ENCODE peak calls at places on chromosomes 12 and 14, in nine cellular contexts. One of them, this sample, is unnamed.

GRCh38 chr12:27462151-27462694 is 15.7 kb downstream of the SMCO2 start:
- DNase-seq in AG04450: peak
- DNase-seq in MCF 10A: no peak
- DNase-seq in kidney epithelial cell: peak
- DNase-seq in nephron progenitor cell: no peak
- DNase-seq in RWPE2: no peak
- DNase-seq in GM10248: no peak
- DNase-seq in GM13977: no peak
- DNase-seq in AG10803: peak
- DNase-seq in this sample: no peak

GRCh38 chr12:122203301-122203967 is at the start of gene B3GNT4:
- DNase-seq in AG04450: no peak
- DNase-seq in MCF 10A: peak
- DNase-seq in kidney epithelial cell: no peak
- DNase-seq in nephron progenitor cell: peak
- DNase-seq in RWPE2: no peak
- DNase-seq in GM10248: peak
- DNase-seq in GM13977: peak
- DNase-seq in AG10803: peak
- DNase-seq in this sample: peak

GRCh38 chr12:80282226-80282625 is 161.8 kb upstream of the PTPRQ start:
- DNase-seq in AG04450: no peak
- DNase-seq in MCF 10A: no peak
- DNase-seq in kidney epithelial cell: no peak
- DNase-seq in nephron progenitor cell: no peak
- DNase-seq in RWPE2: no peak
- DNase-seq in GM10248: no peak
- DNase-seq in GM13977: no peak
- DNase-seq in AG10803: no peak
- DNase-seq in this sample: no peak

GRCh38 chr12:72236071-72236705 is 36.0 kb upstream of the TRHDE start:
- DNase-seq in AG04450: no peak
- DNase-seq in MCF 10A: no peak
- DNase-seq in kidney epithelial cell: no peak
- DNase-seq in nephron progenitor cell: no peak
- DNase-seq in RWPE2: no peak
- DNase-seq in GM10248: no peak
- DNase-seq in GM13977: no peak
- DNase-seq in AG10803: peak
- DNase-seq in this sample: no peak

GRCh38 chr12:91001306-91001705 is 3.5 kb downstream of the EPYC start:
- DNase-seq in AG04450: no peak
- DNase-seq in MCF 10A: no peak
- DNase-seq in kidney epithelial cell: no peak
- DNase-seq in nephron progenitor cell: no peak
- DNase-seq in RWPE2: no peak
- DNase-seq in GM10248: no peak
- DNase-seq in GM13977: no peak
- DNase-seq in AG10803: no peak
- DNase-seq in this sample: no peak

GRCh38 chr12:120259418-120260202 is 5.9 kb downstream of the PXN start:
- DNase-seq in AG04450: no peak
- DNase-seq in MCF 10A: peak
- DNase-seq in kidney epithelial cell: no peak
- DNase-seq in nephron progenitor cell: no peak
- DNase-seq in RWPE2: no peak
- DNase-seq in GM10248: no peak
- DNase-seq in GM13977: no peak
- DNase-seq in AG10803: peak
- DNase-seq in this sample: no peak

GRCh38 chr12:128794661-128795529 is 28.9 kb downstream of the SLC15A4 start:
- DNase-seq in AG04450: no peak
- DNase-seq in MCF 10A: no peak
- DNase-seq in kidney epithelial cell: no peak
- DNase-seq in nephron progenitor cell: no peak
- DNase-seq in RWPE2: no peak
- DNase-seq in GM10248: no peak
- DNase-seq in GM13977: peak
- DNase-seq in AG10803: no peak
- DNase-seq in this sample: no peak

GRCh38 chr12:106086696-106087095 is 52.1 kb downstream of the NUAK1 start:
- DNase-seq in AG04450: no peak
- DNase-seq in MCF 10A: no peak
- DNase-seq in kidney epithelial cell: no peak
- DNase-seq in nephron progenitor cell: no peak
- DNase-seq in RWPE2: no peak
- DNase-seq in GM10248: no peak
- DNase-seq in GM13977: no peak
- DNase-seq in AG10803: no peak
- DNase-seq in this sample: no peak

GRCh38 chr12:89750821-89751227 is 42.2 kb upstream of the ATP2B1 start:
- DNase-seq in AG04450: no peak
- DNase-seq in MCF 10A: no peak
- DNase-seq in kidney epithelial cell: no peak
- DNase-seq in nephron progenitor cell: no peak
- DNase-seq in RWPE2: no peak
- DNase-seq in GM10248: no peak
- DNase-seq in GM13977: no peak
- DNase-seq in AG10803: peak
- DNase-seq in this sample: no peak

GRCh38 chr14:76204436-76205230 is 52.9 kb downstream of the GPATCH2L start:
- DNase-seq in AG04450: no peak
- DNase-seq in MCF 10A: no peak
- DNase-seq in kidney epithelial cell: no peak
- DNase-seq in nephron progenitor cell: no peak
- DNase-seq in RWPE2: no peak
- DNase-seq in GM10248: no peak
- DNase-seq in GM13977: no peak
- DNase-seq in AG10803: no peak
- DNase-seq in this sample: no peak

GRCh38 chr14:21098892-21099595 is 589 bp upstream of the ZNF219 start:
- DNase-seq in AG04450: no peak
- DNase-seq in MCF 10A: no peak
- DNase-seq in kidney epithelial cell: no peak
- DNase-seq in nephron progenitor cell: no peak
- DNase-seq in RWPE2: no peak
- DNase-seq in GM10248: no peak
- DNase-seq in GM13977: peak
- DNase-seq in AG10803: no peak
- DNase-seq in this sample: no peak

GRCh38 chr12:51450816-51451215 is 26.2 kb downstream of the SLC4A8 start:
- DNase-seq in AG04450: no peak
- DNase-seq in MCF 10A: no peak
- DNase-seq in kidney epithelial cell: no peak
- DNase-seq in nephron progenitor cell: peak
- DNase-seq in RWPE2: no peak
- DNase-seq in GM10248: no peak
- DNase-seq in GM13977: no peak
- DNase-seq in AG10803: no peak
- DNase-seq in this sample: no peak

GRCh38 chr14:65387628-65388027 is 24.9 kb upstream of the FUT8 start:
- DNase-seq in AG04450: no peak
- DNase-seq in MCF 10A: no peak
- DNase-seq in kidney epithelial cell: no peak
- DNase-seq in nephron progenitor cell: no peak
- DNase-seq in RWPE2: no peak
- DNase-seq in GM10248: no peak
- DNase-seq in GM13977: no peak
- DNase-seq in AG10803: no peak
- DNase-seq in this sample: no peak

GRCh38 chr12:19183121-19183838 is 53.7 kb downstream of the PLEKHA5 start:
- DNase-seq in AG04450: no peak
- DNase-seq in MCF 10A: no peak
- DNase-seq in kidney epithelial cell: no peak
- DNase-seq in nephron progenitor cell: no peak
- DNase-seq in RWPE2: no peak
- DNase-seq in GM10248: no peak
- DNase-seq in GM13977: no peak
- DNase-seq in AG10803: peak
- DNase-seq in this sample: no peak

GRCh38 chr12:19179986-19180385 is 50.5 kb downstream of the PLEKHA5 start:
- DNase-seq in AG04450: no peak
- DNase-seq in MCF 10A: no peak
- DNase-seq in kidney epithelial cell: no peak
- DNase-seq in nephron progenitor cell: no peak
- DNase-seq in RWPE2: no peak
- DNase-seq in GM10248: no peak
- DNase-seq in GM13977: no peak
- DNase-seq in AG10803: no peak
- DNase-seq in this sample: no peak

GRCh38 chr12:19185262-19185929 is 55.9 kb downstream of the PLEKHA5 start:
- DNase-seq in AG04450: no peak
- DNase-seq in MCF 10A: no peak
- DNase-seq in kidney epithelial cell: no peak
- DNase-seq in nephron progenitor cell: no peak
- DNase-seq in RWPE2: no peak
- DNase-seq in GM10248: no peak
- DNase-seq in GM13977: no peak
- DNase-seq in AG10803: no peak
- DNase-seq in this sample: no peak

GRCh38 chr12:19177754-19178153 is 48.2 kb downstream of the PLEKHA5 start:
- DNase-seq in AG04450: no peak
- DNase-seq in MCF 10A: no peak
- DNase-seq in kidney epithelial cell: no peak
- DNase-seq in nephron progenitor cell: no peak
- DNase-seq in RWPE2: no peak
- DNase-seq in GM10248: no peak
- DNase-seq in GM13977: no peak
- DNase-seq in AG10803: no peak
- DNase-seq in this sample: no peak

GRCh38 chr12:19181666-19182426 is 52.3 kb downstream of the PLEKHA5 start:
- DNase-seq in AG04450: no peak
- DNase-seq in MCF 10A: no peak
- DNase-seq in kidney epithelial cell: no peak
- DNase-seq in nephron progenitor cell: no peak
- DNase-seq in RWPE2: no peak
- DNase-seq in GM10248: no peak
- DNase-seq in GM13977: no peak
- DNase-seq in AG10803: no peak
- DNase-seq in this sample: no peak
- TF ChIP-seq CTCF in AG04450: peak
- TF ChIP-seq CTCF in MCF 10A: peak
- TF ChIP-seq CTCF in kidney epithelial cell: no peak
- TF ChIP-seq CTCF in nephron progenitor cell: no peak
- TF ChIP-seq CTCF in RWPE2: peak
- TF ChIP-seq CTCF in GM10248: no peak
- TF ChIP-seq CTCF in GM13977: peak
- TF ChIP-seq CTCF in AG10803: peak
- TF ChIP-seq CTCF in this sample: peak

GRCh38 chr12:1801285-1801975 is 18.9 kb upstream of the LRTM2 start:
- DNase-seq in AG04450: no peak
- DNase-seq in MCF 10A: no peak
- DNase-seq in kidney epithelial cell: no peak
- DNase-seq in nephron progenitor cell: no peak
- DNase-seq in RWPE2: peak
- DNase-seq in GM10248: no peak
- DNase-seq in GM13977: no peak
- DNase-seq in AG10803: no peak
- DNase-seq in this sample: no peak

GRCh38 chr12:1799068-1799881 is 21.1 kb upstream of the LRTM2 start:
- DNase-seq in AG04450: no peak
- DNase-seq in MCF 10A: no peak
- DNase-seq in kidney epithelial cell: no peak
- DNase-seq in nephron progenitor cell: no peak
- DNase-seq in RWPE2: peak
- DNase-seq in GM10248: no peak
- DNase-seq in GM13977: no peak
- DNase-seq in AG10803: no peak
- DNase-seq in this sample: no peak

GRCh38 chr12:1798734-1799067 is 21.7 kb upstream of the LRTM2 start:
- DNase-seq in AG04450: no peak
- DNase-seq in MCF 10A: no peak
- DNase-seq in kidney epithelial cell: no peak
- DNase-seq in nephron progenitor cell: no peak
- DNase-seq in RWPE2: peak
- DNase-seq in GM10248: no peak
- DNase-seq in GM13977: peak
- DNase-seq in AG10803: no peak
- DNase-seq in this sample: no peak

GRCh38 chr12:1799882-1800645 is 20.3 kb upstream of the LRTM2 start:
- DNase-seq in AG04450: no peak
- DNase-seq in MCF 10A: no peak
- DNase-seq in kidney epithelial cell: no peak
- DNase-seq in nephron progenitor cell: no peak
- DNase-seq in RWPE2: peak
- DNase-seq in GM10248: no peak
- DNase-seq in GM13977: no peak
- DNase-seq in AG10803: no peak
- DNase-seq in this sample: no peak

DNA sequence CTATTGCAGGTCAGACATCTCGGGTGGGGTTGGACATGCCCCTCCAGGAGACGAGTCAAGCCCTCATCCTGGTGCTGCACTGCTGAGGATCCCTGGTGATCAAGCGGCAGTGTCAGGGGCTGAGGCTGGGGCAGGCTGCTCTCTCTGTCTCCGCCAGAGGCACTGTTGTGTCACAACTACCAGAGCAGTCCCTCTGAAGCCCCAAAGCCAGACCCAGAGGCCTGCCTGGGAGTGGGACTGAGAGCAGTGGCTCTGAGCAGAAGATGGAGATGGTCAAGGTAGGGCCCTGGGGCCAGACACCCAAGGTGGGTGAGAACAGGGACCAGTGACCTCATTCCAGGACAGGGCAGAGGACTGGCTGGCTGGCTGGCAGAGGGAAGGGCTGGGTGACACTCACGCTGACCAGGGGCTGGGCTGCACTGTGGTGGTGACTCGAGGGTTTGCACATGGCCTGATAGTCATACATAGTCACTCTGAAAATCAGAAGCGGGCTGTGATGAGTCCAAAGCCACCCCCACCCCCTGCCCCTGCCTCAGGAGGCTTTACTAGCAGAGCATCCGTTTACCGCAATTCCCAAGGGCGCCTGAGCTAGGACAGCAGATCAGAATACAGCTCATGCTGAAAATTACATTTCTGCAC is 19.6 kb upstream of the LRTM2 start:
- DNase-seq in AG04450: no peak
- DNase-seq in MCF 10A: peak
- DNase-seq in kidney epithelial cell: no peak
- DNase-seq in nephron progenitor cell: peak
- DNase-seq in RWPE2: peak
- DNase-seq in GM10248: peak
- DNase-seq in GM13977: peak
- DNase-seq in AG10803: no peak
- DNase-seq in this sample: no peak
- TF ChIP-seq CTCF in AG04450: peak
- TF ChIP-seq CTCF in MCF 10A: no peak
- TF ChIP-seq CTCF in kidney epithelial cell: peak
- TF ChIP-seq CTCF in nephron progenitor cell: peak
- TF ChIP-seq CTCF in RWPE2: no peak
- TF ChIP-seq CTCF in GM10248: peak
- TF ChIP-seq CTCF in GM13977: peak
- TF ChIP-seq CTCF in AG10803: peak
- TF ChIP-seq CTCF in this sample: no peak

GRCh38 chr12:85441740-85442139 is 161.7 kb downstream of the ALX1 start:
- DNase-seq in AG04450: no peak
- DNase-seq in MCF 10A: peak
- DNase-seq in kidney epithelial cell: no peak
- DNase-seq in nephron progenitor cell: no peak
- DNase-seq in RWPE2: no peak
- DNase-seq in GM10248: no peak
- DNase-seq in GM13977: no peak
- DNase-seq in AG10803: peak
- DNase-seq in this sample: no peak
- TF ChIP-seq CTCF in AG04450: peak
- TF ChIP-seq CTCF in MCF 10A: peak
- TF ChIP-seq CTCF in kidney epithelial cell: peak
- TF ChIP-seq CTCF in nephron progenitor cell: no peak
- TF ChIP-seq CTCF in RWPE2: peak
- TF ChIP-seq CTCF in GM10248: peak
- TF ChIP-seq CTCF in GM13977: peak
- TF ChIP-seq CTCF in AG10803: peak
- TF ChIP-seq CTCF in this sample: peak

GRCh38 chr12:10722502-10722904 is 620 bp downstream of the YBX3 start:
- DNase-seq in AG04450: peak
- DNase-seq in MCF 10A: peak
- DNase-seq in kidney epithelial cell: no peak
- DNase-seq in nephron progenitor cell: peak
- DNase-seq in RWPE2: peak
- DNase-seq in GM10248: peak
- DNase-seq in GM13977: peak
- DNase-seq in AG10803: peak
- DNase-seq in this sample: no peak
- TF ChIP-seq CTCF in AG04450: peak
- TF ChIP-seq CTCF in MCF 10A: peak
- TF ChIP-seq CTCF in kidney epithelial cell: no peak
- TF ChIP-seq CTCF in nephron progenitor cell: no peak
- TF ChIP-seq CTCF in RWPE2: no peak
- TF ChIP-seq CTCF in GM10248: no peak
- TF ChIP-seq CTCF in GM13977: no peak
- TF ChIP-seq CTCF in AG10803: peak
- TF ChIP-seq CTCF in this sample: no peak